ENCODE peak calls at places on chromosome 10, in five cellular contexts. F is stimulated activated CD8-positive, alpha-beta memory T cell treated with anti-CD3 and anti-CD28 coated beads, Interleukin-4, amount 100 ng/mL, for 24 hours; A is GM12865; C is pancreas; H is AG08395. O is an unnamed sample.

GRCh38 chr10:93799309-93799708 is 41.6 kb downstream of the LGI1 start:
- DNase-seq in F (no peak), A (no peak), C (no peak), H (no peak), O (no peak)

GRCh38 chr10:127534074-127534473 is 15.0 kb upstream of the NPS start:
- DNase-seq in F (no peak), A (no peak), C (no peak), H (no peak), O (no peak)

GRCh38 chr10:119314061-119314460 is 106.7 kb downstream of the GRK5 start:
- DNase-seq in F (no peak), A (no peak), C (no peak), H (no peak), O (no peak)

GRCh38 chr10:105797234-105797890 is 1156.3 kb downstream of the SORCS3 start:
- DNase-seq in F (no peak), A (peak; percentile 58), C (peak; percentile 14), H (no peak), O (no peak)

GRCh38 chr10:127343831-127344230 is 147.4 kb upstream of the INSYN2A start:
- DNase-seq in F (no peak), A (no peak), C (no peak), H (peak; percentile 19), O (no peak)

GRCh38 chr10:77320852-77321496 is 316.6 kb downstream of the KCNMA1 start:
- DNase-seq in F (no peak), A (no peak), C (no peak), H (peak; percentile 73), O (no peak)

GRCh38 chr10:74058658-74059057 is 60.7 kb downstream of the VCL start:
- DNase-seq in F (no peak), A (peak; percentile 59), C (peak; percentile 25), H (no peak), O (no peak)

GRCh38 chr10:33735463-33735862 is 401.0 kb upstream of the NRP1 start:
- DNase-seq in F (no peak), A (peak; percentile 46), C (no peak), H (no peak), O (no peak)

GRCh38 chr10:33291053-33291592 is 43.3 kb downstream of the NRP1 start:
- DNase-seq in F (no peak), A (no peak), C (no peak), H (peak; percentile 86), O (no peak)

GRCh38 chr10:70809011-70809611 is 6.6 kb upstream of the SGPL1 start:
- DNase-seq in F (no peak), A (no peak), C (no peak), H (no peak), O (no peak)

GRCh38 chr10:101901340-101901739 is 57.7 kb upstream of the KCNIP2 start:
- DNase-seq in F (no peak), A (peak; percentile 91), C (no peak), H (no peak), O (no peak)

GRCh38 chr10:103736763-103737162 is 118.6 kb downstream of the SH3PXD2A start:
- DNase-seq in F (no peak), A (peak; percentile 36), C (no peak), H (no peak), O (no peak)

GRCh38 chr10:50397312-50398140 is 146.2 kb upstream of the ASAH2 start:
- DNase-seq in F (no peak), A (peak; percentile 51), C (no peak), H (no peak), O (no peak)

GRCh38 chr10:74233281-74233680 is 82.3 kb downstream of the ADK start:
- DNase-seq in F (no peak), A (no peak), C (no peak), H (no peak), O (no peak)

GRCh38 chr10:132163278-132163765 is 23.4 kb upstream of the DPYSL4 start:
- DNase-seq in F (peak; percentile 11), A (peak; percentile 21), C (peak; percentile 62), H (peak; percentile 23), O (peak; percentile 23)

GRCh38 chr10:46787321-46787615 is 124.0 kb upstream of the PTPN20 start:
- DNase-seq in F (peak; percentile 7), A (peak; percentile 19), C (peak; percentile 36), H (peak; percentile 48), O (no peak)

GRCh38 chr10:69088471-69088769 is 517 bp downstream of the SRGN start:
- DNase-seq in F (no peak), A (peak; percentile 32), C (no peak), H (no peak), O (no peak)

GRCh38 chr10:31146496-31147219 is 115.0 kb upstream of the ZNF438 start:
- DNase-seq in F (no peak), A (no peak), C (no peak), H (peak; percentile 61), O (no peak)

GRCh38 chr10:6083523-6084475 is 5.0 kb upstream of the RBM17 start:
- DNase-seq in F (no peak), A (no peak), C (no peak), H (peak; percentile 20), O (no peak)

GRCh38 chr10:103849212-103849877 is 6.0 kb downstream of the SH3PXD2A start:
- DNase-seq in F (no peak), A (no peak), C (no peak), H (no peak), O (no peak)

GRCh38 chr10:7162331-7162730 is 248.5 kb downstream of the SFMBT2 start:
- DNase-seq in F (no peak), A (no peak), C (no peak), H (no peak), O (no peak)

GRCh38 chr10:102713483-102713813 is 749 bp downstream of the ARL3 start:
- DNase-seq in F (no peak), A (no peak), C (no peak), H (no peak), O (no peak)

GRCh38 chr10:4006051-4006450 is 221.0 kb upstream of the KLF6 start:
- DNase-seq in F (no peak), A (no peak), C (no peak), H (no peak), O (no peak)

GRCh38 chr10:119006451-119007210 is 22.9 kb upstream of the NANOS1 start:
- DNase-seq in F (no peak), A (no peak), C (peak; percentile 53), H (peak; percentile 92), O (no peak)

GRCh38 chr10:82267465-82267864 is 392.5 kb downstream of the NRG3 start:
- DNase-seq in F (no peak), A (peak; percentile 21), C (no peak), H (no peak), O (no peak)

GRCh38 chr10:75115137-75115536 is 3.7 kb downstream of the SAMD8 start:
- DNase-seq in F (no peak), A (no peak), C (no peak), H (no peak), O (no peak)

GRCh38 chr10:12875100-12875499 is 126.4 kb downstream of the CCDC3 start:
- DNase-seq in F (no peak), A (no peak), C (peak; percentile 19), H (no peak), O (no peak)

GRCh38 chr10:108982141-108982540 is 941.2 kb downstream of the XPNPEP1 start:
- DNase-seq in F (no peak), A (no peak), C (no peak), H (no peak), O (no peak)

GRCh38 chr10:48309711-48310226 is 3.3 kb downstream of the MAPK8 start:
- DNase-seq in F (no peak), A (peak; percentile 54), C (no peak), H (peak; percentile 56), O (no peak)

GRCh38 chr10:69406302-69406811 is 10.4 kb downstream of the TACR2 start:
- DNase-seq in F (no peak), A (no peak), C (no peak), H (no peak), O (no peak)

GRCh38 chr10:6347391-6347951 is 144.7 kb downstream of the PFKFB3 start:
- DNase-seq in F (peak; percentile 36), A (peak; percentile 24), C (no peak), H (peak; percentile 71), O (peak; percentile 52)

GRCh38 chr10:129717816-129718547 is 246.1 kb downstream of the EBF3 start:
- DNase-seq in F (no peak), A (no peak), C (no peak), H (no peak), O (no peak)

GRCh38 chr10:79208251-79208983 is 138.9 kb upstream of the PPIF start:
- DNase-seq in F (no peak), A (no peak), C (no peak), H (no peak), O (no peak)

GRCh38 chr10:96664563-96664962 is 55.8 kb downstream of the PIK3AP1 start:
- DNase-seq in F (no peak), A (peak; percentile 54), C (no peak), H (no peak), O (no peak)

O was measured in T-helper 9 cell.